ENCODE peak calls at places on chromosomes 2 and 18, in five cellular contexts. L is naive thymus-derived CD8-positive, alpha-beta T cell; N is small intestine; W is NCI-H1694; Q is iris pigment epithelial cell. V is an unnamed sample.

GRCh38 chr2:98164256-98164655 is 77.3 kb downstream of the VWA3B start:
- DNase-seq in L (no peak), N (no peak), W (no peak), Q (no peak), V (no peak)

GRCh38 chr2:75079575-75079974 is 119.7 kb downstream of the TACR1 start:
- DNase-seq in L (no peak), N (no peak), W (no peak), Q (peak), V (no peak)

GRCh38 chr2:201452856-201453643 is 1.5 kb downstream of the STRADB start:
- DNase-seq in L (no peak), N (no peak), W (no peak), Q (no peak), V (no peak)

GRCh38 chr2:1461507-1462390 is 48.5 kb downstream of the TPO start:
- DNase-seq in L (no peak), N (no peak), W (no peak), Q (no peak), V (no peak)

GRCh38 chr2:161160226-161161073 is at the start of gene TANK:
- DNase-seq in L (peak), N (peak), W (peak), Q (peak), V (peak)

GRCh38 chr2:147756103-147756502 is 88.7 kb upstream of the ACVR2A start:
- DNase-seq in L (no peak), N (no peak), W (no peak), Q (no peak), V (no peak)

GRCh38 chr2:160408205-160408561 is 85.4 kb downstream of the RBMS1 start:
- DNase-seq in L (no peak), N (no peak), W (no peak), Q (no peak), V (no peak)

GRCh38 chr2:45237128-45237527 is 227.9 kb upstream of the SIX2 start:
- DNase-seq in L (no peak), N (no peak), W (no peak), Q (peak), V (no peak)

GRCh38 chr18:53991202-53991601 is 233.3 kb downstream of the MBD2 start:
- DNase-seq in L (no peak), N (no peak), W (no peak), Q (peak), V (no peak)

GRCh38 chr2:131156452-131157149 is 51.5 kb downstream of the PLEKHB2 start:
- DNase-seq in L (no peak), N (no peak), W (no peak), Q (no peak), V (no peak)

GRCh38 chr18:58953627-58954026 is 89.0 kb downstream of the ZNF532 start:
- DNase-seq in L (no peak), N (peak), W (no peak), Q (no peak), V (no peak)

GRCh38 chr18:37956902-37957301 is 391.3 kb upstream of the CELF4 start:
- DNase-seq in L (no peak), N (no peak), W (no peak), Q (no peak), V (no peak)

GRCh38 chr2:240820607-240821428 is 799 bp upstream of the KIF1A start:
- DNase-seq in L (no peak), N (no peak), W (no peak), Q (no peak), V (peak)

GRCh38 chr2:171741189-171741588 is 53.9 kb downstream of the DYNC1I2 start:
- DNase-seq in L (no peak), N (no peak), W (no peak), Q (peak), V (no peak)

GRCh38 chr2:38945372-38945771 is 55.7 kb downstream of the ARHGEF33 start:
- DNase-seq in L (no peak), N (no peak), W (no peak), Q (no peak), V (no peak)

GRCh38 chr2:20361903-20362302 is 11.3 kb upstream of the PUM2 start:
- DNase-seq in L (no peak), N (no peak), W (no peak), Q (no peak), V (no peak)

GRCh38 chr2:217785544-217786045 is 217.2 kb downstream of the TNS1 start:
- DNase-seq in L (peak), N (peak), W (peak), Q (peak), V (peak)

GRCh38 chr2:69013123-69013836 is at the start of gene ANTXR1:
- DNase-seq in L (no peak), N (no peak), W (peak), Q (peak), V (peak)

GRCh38 chr2:27123302-27124150 is at the start of gene ABHD1:
- DNase-seq in L (peak), N (peak), W (no peak), Q (no peak), V (no peak)

GRCh38 chr2:154771664-154772284 is 73.3 kb downstream of the KCNJ3 start:
- DNase-seq in L (no peak), N (no peak), W (no peak), Q (no peak), V (no peak)

GRCh38 chr18:21450913-21451312 is 149.6 kb downstream of the ESCO1 start:
- DNase-seq in L (no peak), N (no peak), W (no peak), Q (peak), V (no peak)

GRCh38 chr2:56580242-56580641 is 396.5 kb downstream of the CCDC85A start:
- DNase-seq in L (no peak), N (no peak), W (no peak), Q (peak), V (no peak)

GRCh38 chr2:3197308-3197707 is 180.3 kb downstream of the EIPR1 start:
- DNase-seq in L (peak), N (no peak), W (no peak), Q (no peak), V (no peak)

GRCh38 chr18:62341423-62341920 is 16.4 kb downstream of the TNFRSF11A start:
- DNase-seq in L (no peak), N (peak), W (no peak), Q (no peak), V (no peak)

GRCh38 chr2:197965756-197966155 is 161.4 kb downstream of the PLCL1 start:
- DNase-seq in L (no peak), N (no peak), W (no peak), Q (no peak), V (no peak)

GRCh38 chr18:903703-904102 is 968 bp upstream of the ADCYAP1 start:
- DNase-seq in L (no peak), N (peak), W (no peak), Q (peak), V (no peak)

GRCh38 chr2:10328667-10329583 is 26.2 kb downstream of the HPCAL1 start:
- DNase-seq in L (no peak), N (peak), W (no peak), Q (no peak), V (no peak)

GRCh38 chr2:179049546-179050311 is at the start of gene CCDC141:
- DNase-seq in L (no peak), N (no peak), W (no peak), Q (no peak), V (no peak)

GRCh38 chr2:235347691-235348090 is 146.2 kb upstream of the AGAP1 start:
- DNase-seq in L (no peak), N (no peak), W (no peak), Q (peak), V (no peak)

GRCh38 chr2:61887684-61888303 is 662 bp downstream of the CCT4 start:
- DNase-seq in L (no peak), N (peak), W (peak), Q (peak), V (peak)

GRCh38 chr2:24206714-24207113 is 31.9 kb downstream of the FAM228A start:
- DNase-seq in L (no peak), N (no peak), W (no peak), Q (no peak), V (no peak)